ENCODE peak calls at places on chromosome 10, in six cellular contexts. X, C, F, T, J and B are unnamed samples.

GRCh38 chr10:87053121-87053520 is 33.0 kb downstream of the FAM25A start:
- DNase-seq in T (no peak), F (no peak), X (no peak), J (peak; percentile 47), C (no peak), B (no peak)

GRCh38 chr10:6530966-6531365 is 49.1 kb downstream of the PRKCQ start:
- DNase-seq in X (no peak), C (no peak), T (no peak), J (no peak), F (no peak), B (no peak)

GRCh38 chr10:98673156-98673765 is 226.5 kb upstream of the HPS1 start:
- DNase-seq in F (no peak), C (no peak), T (no peak), J (no peak), X (no peak), B (no peak)

GRCh38 chr10:89861584-89862287 is 160.3 kb downstream of the KIF20B start:
- DNase-seq in X (no peak), F (no peak), T (no peak), J (no peak), C (peak; percentile 83), B (no peak)

GRCh38 chr10:80856186-80856585 is 318.5 kb downstream of the SH2D4B start:
- DNase-seq in J (no peak), C (no peak), T (no peak), X (no peak), F (no peak), B (no peak)

GRCh38 chr10:101485681-101486554 is 102.1 kb downstream of the POLL start:
- DNase-seq in J (no peak), C (no peak), T (no peak), F (no peak), X (no peak), B (no peak)

GRCh38 chr10:91864744-91865143 is 44.5 kb downstream of the FGFBP3 start:
- DNase-seq in T (no peak), C (peak; percentile 29), F (no peak), J (no peak), X (no peak), B (no peak)

GRCh38 chr10:51188013-51188412 is 113.7 kb downstream of the PRKG1 start:
- DNase-seq in T (no peak), J (no peak), F (no peak), X (no peak), C (no peak), B (no peak)

GRCh38 chr10:80177781-80178636 is 27.3 kb downstream of the ANXA11 start:
- DNase-seq in C (peak; percentile 44), F (no peak), J (no peak), T (no peak), X (no peak), B (no peak)

GRCh38 chr10:97319671-97320479 is 804 bp downstream of the FRAT1 start:
- DNase-seq in T (peak; percentile 53), X (peak; percentile 82), F (peak; percentile 62), J (peak; percentile 26), C (no peak), B (peak; percentile 61)

GRCh38 chr10:71433983-71434744 is 37.4 kb downstream of the CDH23 start:
- DNase-seq in F (no peak), X (peak; percentile 40), T (no peak), J (no peak), C (no peak), B (no peak)

GRCh38 chr10:70355234-70356021 is 27.0 kb downstream of the LRRC20 start:
- DNase-seq in X (no peak), C (no peak), T (no peak), F (no peak), J (no peak), B (no peak)

GRCh38 chr10:37490266-37490665 is 364.9 kb downstream of the ANKRD30A start:
- DNase-seq in C (no peak), T (no peak), X (no peak), F (no peak), J (no peak), B (no peak)

GRCh38 chr10:62554632-62555199 is 180.5 kb downstream of the ZNF365 start:
- DNase-seq in T (no peak), C (peak; percentile 29), F (peak; percentile 43), X (no peak), J (no peak), B (peak; percentile 25)

GRCh38 chr10:74949024-74949423 is 122.6 kb downstream of the KAT6B start:
- DNase-seq in C (no peak), F (no peak), X (no peak), T (no peak), J (no peak), B (no peak)

GRCh38 chr10:3811331-3811870 is 26.4 kb upstream of the KLF6 start:
- DNase-seq in F (peak; percentile 74), J (peak; percentile 54), T (peak; percentile 27), C (peak; percentile 82), X (no peak), B (peak; percentile 66)

GRCh38 chr10:14553434-14553833 is 221.3 kb downstream of the FAM107B start:
- DNase-seq in F (no peak), T (no peak), C (peak; percentile 56), J (no peak), X (no peak), B (no peak)

GRCh38 chr10:18217577-18217976 is 77.4 kb downstream of the CACNB2 start:
- DNase-seq in C (no peak), T (no peak), X (no peak), F (no peak), J (no peak), B (no peak)

GRCh38 chr10:123970207-123970926 is 78.8 kb upstream of the CPXM2 start:
- DNase-seq in F (no peak), J (no peak), C (no peak), X (peak; percentile 58), T (no peak), B (no peak)

GRCh38 chr10:123962756-123963469 is 71.3 kb upstream of the CPXM2 start:
- DNase-seq in X (no peak), C (no peak), T (no peak), F (no peak), J (no peak), B (no peak)

GRCh38 chr10:123966896-123967231 is 75.3 kb upstream of the CPXM2 start:
- DNase-seq in J (no peak), F (no peak), T (no peak), X (peak; percentile 49), C (no peak), B (no peak)

GRCh38 chr10:123967626-123968243 is 76.1 kb upstream of the CPXM2 start:
- DNase-seq in J (peak; percentile 64), X (peak; percentile 95), T (peak; percentile 11), F (peak; percentile 59), C (peak; percentile 3), B (no peak)

DNA sequence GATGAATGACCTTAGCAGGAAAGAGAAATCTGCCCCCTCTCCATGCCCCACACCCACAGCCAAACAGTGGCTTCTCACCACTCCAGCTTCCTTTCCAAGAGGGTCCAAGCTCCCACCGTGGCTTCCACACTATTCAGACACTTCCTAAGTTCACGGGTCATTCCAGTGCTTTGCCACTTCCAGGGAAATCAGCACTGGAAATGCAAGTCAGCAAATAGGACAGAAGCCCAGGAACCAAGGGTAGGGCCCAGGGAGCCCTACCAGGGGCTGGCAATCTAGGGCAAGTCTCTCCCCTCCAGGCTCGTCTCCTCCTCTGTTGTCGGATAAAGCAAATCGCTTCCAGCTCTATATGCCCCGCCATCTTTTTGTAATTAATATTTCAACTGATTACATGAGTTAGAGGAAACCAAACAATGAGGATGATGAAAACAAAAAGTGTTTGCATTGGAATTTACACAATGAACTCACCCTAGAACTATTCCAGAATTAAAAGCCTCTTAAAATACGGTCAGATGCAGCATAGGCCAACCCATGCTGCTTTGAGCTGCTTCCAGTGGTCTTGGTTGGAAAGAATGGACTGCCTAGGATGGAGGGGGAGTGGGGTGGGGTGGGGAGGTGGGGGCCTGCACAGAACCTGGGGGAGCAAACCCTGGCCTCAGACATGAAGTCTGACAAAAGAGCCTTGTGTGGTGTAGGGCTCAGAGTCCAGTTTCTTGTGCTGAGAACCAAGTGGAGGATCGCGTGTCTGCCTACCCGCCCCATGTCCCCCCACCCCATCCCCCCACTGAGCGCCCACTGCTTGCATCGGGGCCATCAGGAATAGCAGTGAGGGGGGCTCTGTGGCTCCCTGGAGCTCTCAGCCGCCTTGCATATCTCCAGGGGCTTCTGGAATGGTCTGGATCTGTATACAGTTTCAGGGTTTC is 74.6 kb upstream of the CPXM2 start:
- DNase-seq in C (no peak), J (no peak), T (no peak), F (no peak), X (peak; percentile 38), B (no peak)
- H3K27ac ChIP-seq in C (no peak overlapping the region), J (no peak overlapping the region), T (no peak overlapping the region), F (no peak overlapping the region), X (no peak overlapping the region), B (no peak overlapping the region)

GRCh38 chr10:1872151-1872726 is 134.9 kb upstream of the ADARB2 start:
- DNase-seq in F (no peak), T (no peak), C (no peak), J (no peak), X (no peak), B (no peak)
- H3K9me3 ChIP-seq in F (no peaks in the 10 kb centered on the region), T (no peaks in the 10 kb centered on the region), C (peaks cover 6% of the 10 kb centered on the region), J (no peaks in the 10 kb centered on the region), X (peaks cover 5% of the 10 kb centered on the region), B (no peaks in the 10 kb centered on the region)

GRCh38 chr10:86019141-86019540 is 347.5 kb downstream of the GRID1 start:
- DNase-seq in T (no peak), X (no peak), C (no peak), F (no peak), J (no peak), B (no peak)

GRCh38 chr10:86018735-86019058 is 347.9 kb downstream of the GRID1 start:
- DNase-seq in T (no peak), F (no peak), J (no peak), X (no peak), C (no peak), B (no peak)

GRCh38 chr10:86013568-86013967 is 353.0 kb downstream of the GRID1 start:
- DNase-seq in F (no peak), T (no peak), J (no peak), X (no peak), C (no peak), B (no peak)

GRCh38 chr10:86020139-86020538 is 346.5 kb downstream of the GRID1 start:
- DNase-seq in J (no peak), C (no peak), T (no peak), F (no peak), X (no peak), B (no peak)

GRCh38 chr10:86017841-86018734 is 348.5 kb downstream of the GRID1 start:
- DNase-seq in T (no peak), F (peak; percentile 41), J (peak; percentile 74), C (no peak), X (no peak), B (no peak)
- H3K4me1 ChIP-seq in T (no peaks in the 10 kb centered on the region), F (no peaks in the 10 kb centered on the region), J (no peaks in the 10 kb centered on the region), C (no peaks in the 10 kb centered on the region), X (no peaks in the 10 kb centered on the region), B (peaks cover 3% of the 10 kb centered on the region)

GRCh38 chr10:119268871-119269506 is 61.6 kb downstream of the GRK5 start:
- DNase-seq in T (peak; percentile 67), X (no peak), F (peak; percentile 31), J (no peak), C (no peak), B (peak; percentile 98)

GRCh38 chr10:119272736-119273135 is 65.4 kb downstream of the GRK5 start:
- DNase-seq in F (no peak), C (no peak), J (no peak), X (no peak), T (no peak), B (no peak)

GRCh38 chr10:119273413-119273812 is 66.0 kb downstream of the GRK5 start:
- DNase-seq in X (no peak), C (no peak), T (no peak), J (no peak), F (no peak), B (no peak)

GRCh38 chr10:119269737-119270136 is 62.4 kb downstream of the GRK5 start:
- DNase-seq in X (no peak), F (no peak), C (no peak), J (no peak), T (no peak), B (no peak)

GRCh38 chr10:119270893-119271361 is 63.6 kb downstream of the GRK5 start:
- DNase-seq in X (no peak), C (peak; percentile 27), F (peak; percentile 56), T (peak; percentile 35), J (peak; percentile 89), B (no peak)
- H3K27ac ChIP-seq in X (no peak overlapping the region), C (no peak overlapping the region), F (no peak overlapping the region), T (peak overlapping the region; percentile 9), J (peak overlapping the region; percentile 89), B (peak overlapping the region; percentile 93)